ENCODE peak calls at places on chromosomes 4 and X, in seven cellular contexts. V is H1; O is lung; B is left ventricle myocardium inferior; W is CD8-positive, alpha-beta T cell; D is MM.1S; C is mammary epithelial cell. J is an unnamed sample. For H3K36me3, the result is how much of the 10 kb centered on the place peaks cover.

GRCh38 chr4:15003891-15004700 is 1.8 kb downstream of the CPEB2 start:
- DNase-seq in O (peak), D (peak), W (peak), B (peak), C (peak), V (peak), J (no peak)

GRCh38 chr4:158649111-158649680 is 22.5 kb downstream of the C4orf46 start:
- DNase-seq in V (no peak), O (no peak), C (no peak), D (no peak), W (no peak), B (no peak), J (no peak)

GRCh38 chr4:101200561-101200960 is 146.8 kb downstream of the PPP3CA start:
- DNase-seq in V (no peak), B (no peak), C (peak), O (no peak), D (no peak), W (no peak), J (no peak)

GRCh38 chr4:2537011-2537830 is 774 bp downstream of the FAM193A start:
- DNase-seq in D (peak), B (peak), V (peak), C (peak), O (peak), W (peak), J (no peak)

GRCh38 chrX:915427-916234 is 285.0 kb downstream of the SHOX start:
- DNase-seq in V (peak), C (no peak), B (no peak), D (no peak), O (peak), W (no peak), J (no peak)

GRCh38 chr4:88028961-88029360 is 21.5 kb downstream of the PKD2 start:
- DNase-seq in O (no peak), B (no peak), C (no peak), W (no peak), D (no peak), V (no peak), J (no peak)

GRCh38 chrX:103793541-103793932 is 16.9 kb downstream of the PLP1 start:
- DNase-seq in W (no peak), V (no peak), O (no peak), D (no peak), B (no peak), C (peak), J (no peak)

GRCh38 chrX:69107231-69107739 is 58.0 kb downstream of the PJA1 start:
- DNase-seq in D (no peak), B (peak), O (no peak), W (no peak), C (no peak), V (no peak), J (no peak)

GRCh38 chr4:4490041-4490440 is 51.8 kb downstream of the STX18 start:
- DNase-seq in O (no peak), C (no peak), W (no peak), V (no peak), B (no peak), D (peak), J (no peak)

GRCh38 chr4:53465891-53466290 is 88.5 kb downstream of the FIP1L1 start:
- DNase-seq in C (no peak), D (no peak), B (no peak), O (no peak), W (no peak), V (no peak), J (no peak)

GRCh38 chrX:52341493-52341892 is 27.3 kb upstream of the XAGE2 start:
- DNase-seq in C (peak), V (no peak), W (no peak), O (no peak), D (no peak), B (no peak), J (no peak)

GRCh38 chrX:1185556-1185955 is 26.9 kb downstream of the CRLF2 start:
- DNase-seq in W (no peak), C (no peak), O (no peak), D (no peak), V (peak), B (no peak), J (no peak)

GRCh38 chrX:103879339-103879738 is 47.3 kb upstream of the RAB9B start:
- DNase-seq in V (no peak), C (peak), O (no peak), D (no peak), W (no peak), B (no peak), J (no peak)

GRCh38 chrX:22395372-22395771 is 122.7 kb downstream of the CBLL2 start:
- DNase-seq in C (peak), O (no peak), B (no peak), V (no peak), W (no peak), D (no peak), J (no peak)

GRCh38 chr4:80265571-80266266 is 745 bp upstream of the FGF5 start:
- DNase-seq in B (no peak), V (no peak), C (peak), D (no peak), O (no peak), W (no peak), J (no peak)

GRCh38 chr4:138310498-138310897 is 68.3 kb upstream of the SLC7A11 start:
- DNase-seq in O (no peak), C (peak), D (no peak), B (no peak), W (no peak), V (no peak), J (no peak)

GRCh38 chr4:138310991-138311390 is 68.8 kb upstream of the SLC7A11 start:
- DNase-seq in W (no peak), D (no peak), V (no peak), B (no peak), O (no peak), C (peak), J (no peak)

GRCh38 chr4:138308421-138308820 is 66.3 kb upstream of the SLC7A11 start:
- DNase-seq in O (no peak), C (peak), B (no peak), W (no peak), D (no peak), V (no peak), J (no peak)

GRCh38 chr4:138312536-138312911 is 70.4 kb upstream of the SLC7A11 start:
- DNase-seq in O (no peak), C (no peak), V (no peak), D (no peak), B (no peak), W (no peak), J (no peak)

DNA sequence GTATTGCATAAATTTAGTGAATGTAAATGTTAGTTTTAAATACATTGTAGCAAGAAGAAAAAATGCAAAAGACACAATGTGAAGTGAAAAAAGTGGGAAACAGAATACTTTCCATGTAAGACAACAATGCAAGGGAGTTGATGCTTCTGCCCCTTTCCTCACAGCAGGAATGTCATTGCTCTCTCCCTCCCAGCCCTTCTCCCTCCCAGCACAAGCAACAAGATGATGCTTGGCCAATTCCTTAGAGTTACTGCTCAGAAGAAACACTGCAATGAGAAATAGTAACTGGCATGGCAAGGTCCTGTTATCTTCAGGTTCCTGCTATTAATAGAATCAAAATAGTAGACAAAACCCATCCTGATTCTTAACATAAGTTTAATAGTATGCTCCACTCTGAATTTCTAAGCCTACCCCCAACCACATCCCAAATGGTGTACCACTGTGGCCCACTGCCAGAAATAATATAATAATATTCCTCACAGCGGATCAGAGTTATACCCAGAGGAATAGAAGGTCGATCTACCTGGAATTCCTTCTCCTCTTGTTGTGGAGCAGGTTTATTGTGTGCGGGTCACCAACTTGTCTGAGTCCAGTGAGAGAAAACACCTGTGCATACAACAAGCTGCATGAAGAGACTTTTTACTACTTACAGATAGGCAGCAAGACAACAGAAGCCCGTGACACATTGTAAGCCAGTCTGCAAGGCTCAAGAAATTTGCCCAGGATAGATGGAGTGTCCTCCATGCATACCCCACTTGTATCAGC is 69.8 kb upstream of the SLC7A11 start:
- DNase-seq in C (no peak), B (no peak), O (no peak), V (no peak), D (no peak), W (no peak), J (no peak)
- H3K27ac ChIP-seq in C (peak), B (no peak), O (no peak), V (no peak), D (no peak), W (no peak), J (no peak)

GRCh38 chrX:146056511-146057081 is 239.0 kb downstream of the SLITRK2 start:
- DNase-seq in D (peak), B (no peak), W (no peak), O (no peak), V (no peak), C (no peak), J (no peak)
- H3K36me3 ChIP-seq in D (under half), B (under half), W (under half), O (under half), V (under half), C (under half), J (under half)

DNA sequence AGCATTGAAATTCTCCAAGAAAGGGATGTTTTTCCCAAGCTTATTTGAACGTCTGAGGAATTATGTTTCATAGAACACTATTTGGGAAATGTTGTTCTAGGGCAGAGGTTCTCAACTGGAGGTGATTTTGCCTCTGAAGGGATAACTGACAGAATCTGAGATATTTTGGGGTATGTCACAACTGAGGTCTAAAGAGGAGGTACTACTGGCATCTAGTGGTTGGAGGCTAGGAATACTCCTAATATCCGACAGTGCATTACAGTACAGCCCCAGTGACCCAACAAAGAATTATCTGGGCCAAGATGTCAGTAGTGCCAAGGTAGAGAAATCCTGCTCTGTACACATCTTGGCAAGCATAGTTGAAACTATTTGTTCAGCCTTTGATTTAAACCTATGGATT is 6.4 kb downstream of the HSPA4L start:
- DNase-seq in D (peak), B (no peak), V (no peak), W (no peak), C (peak), O (no peak), J (no peak)
- TF ChIP-seq CTCF in D (peak), B (peak), V (peak), W (no peak), C (peak), O (no peak), J (no peak)

GRCh38 chrX:153473126-153473525 is 2.8 kb upstream of the HAUS7 start:
- DNase-seq in W (no peak), V (no peak), B (no peak), D (no peak), O (no peak), C (no peak), J (no peak)
- H3K27ac ChIP-seq in W (no peak), V (no peak), B (no peak), D (no peak), O (no peak), C (no peak), J (no peak)

DNA sequence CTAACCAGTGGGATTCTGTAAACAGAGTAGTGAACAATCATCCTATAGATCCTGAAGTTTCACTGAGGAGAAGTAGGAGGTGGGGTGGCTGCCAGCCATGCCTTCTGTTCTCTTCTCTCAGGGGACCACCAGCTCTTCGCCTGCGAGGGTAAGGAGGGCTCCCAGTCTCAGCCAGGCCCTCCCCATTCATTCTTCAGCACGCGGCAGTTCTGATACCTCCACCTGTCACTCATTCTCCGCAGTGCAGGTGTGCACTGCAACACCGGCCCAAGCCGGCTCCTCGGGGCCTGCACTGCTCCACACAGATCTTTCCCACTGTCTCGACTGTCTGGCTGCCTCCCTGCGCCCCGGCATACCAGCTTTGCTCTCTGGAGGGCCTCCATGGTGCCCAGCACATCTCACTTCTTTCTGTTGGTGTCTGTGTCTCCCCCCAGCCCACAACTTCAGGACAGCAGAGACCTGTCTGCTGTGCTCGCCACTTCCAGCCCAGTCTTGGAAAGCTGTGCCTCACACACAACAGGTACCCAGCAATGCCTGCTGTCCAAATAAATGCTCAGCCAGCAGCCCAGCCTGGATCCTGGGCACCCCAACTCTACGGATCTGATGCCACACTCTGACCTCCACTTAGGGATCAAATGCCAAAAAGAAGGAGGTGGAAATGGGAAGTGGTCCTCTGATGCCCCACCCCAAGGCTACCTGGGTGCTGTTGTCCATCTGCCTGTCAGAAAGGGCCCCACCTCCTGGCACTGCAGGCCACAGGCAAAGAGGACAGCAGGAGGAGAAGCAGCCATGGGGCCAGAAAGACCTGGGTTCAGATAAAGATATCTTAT is 29.0 kb downstream of the ACOX3 start:
- DNase-seq in V (no peak), D (no peak), C (no peak), W (no peak), O (no peak), B (no peak), J (no peak)
- H3K36me3 ChIP-seq in V (under half), D (under half), C (under half), W (under half), O (under half), B (half or more), J (half or more)

DNA sequence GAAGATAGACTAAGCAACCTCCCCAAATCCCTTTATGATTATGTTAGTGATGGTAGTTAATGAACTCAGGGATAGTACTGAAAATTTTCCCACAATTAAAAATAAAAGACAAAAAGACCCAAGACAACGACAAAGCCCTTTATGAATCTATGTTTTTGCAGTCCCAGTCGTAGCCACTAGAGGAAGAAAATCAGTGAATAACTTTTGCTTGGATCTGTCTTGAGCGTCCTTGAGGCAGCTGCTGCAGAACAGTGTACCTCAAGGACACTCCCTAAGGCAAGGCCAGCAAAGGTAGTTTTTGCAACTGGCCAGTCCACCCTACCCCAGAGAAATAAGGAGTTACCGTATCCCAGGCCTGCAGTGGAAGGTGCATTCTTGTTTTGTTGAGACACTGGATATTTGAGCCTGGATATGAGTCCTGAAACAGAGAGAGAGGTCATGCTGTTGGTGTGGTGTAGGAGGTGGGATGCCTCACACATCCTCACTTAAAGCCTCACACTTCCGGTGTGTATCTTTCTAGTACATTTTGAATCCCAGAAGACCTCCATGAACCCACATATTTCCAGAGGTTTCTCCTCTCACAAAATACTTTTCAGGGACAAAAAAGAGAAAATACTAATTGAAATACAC is 8.7 kb upstream of the TIMM8A start:
- DNase-seq in D (peak), V (no peak), C (no peak), B (no peak), W (no peak), O (no peak), J (no peak)
- TF ChIP-seq CTCF in D (peak), V (no peak), C (peak), B (no peak), W (no peak), O (no peak), J (no peak)

DNA sequence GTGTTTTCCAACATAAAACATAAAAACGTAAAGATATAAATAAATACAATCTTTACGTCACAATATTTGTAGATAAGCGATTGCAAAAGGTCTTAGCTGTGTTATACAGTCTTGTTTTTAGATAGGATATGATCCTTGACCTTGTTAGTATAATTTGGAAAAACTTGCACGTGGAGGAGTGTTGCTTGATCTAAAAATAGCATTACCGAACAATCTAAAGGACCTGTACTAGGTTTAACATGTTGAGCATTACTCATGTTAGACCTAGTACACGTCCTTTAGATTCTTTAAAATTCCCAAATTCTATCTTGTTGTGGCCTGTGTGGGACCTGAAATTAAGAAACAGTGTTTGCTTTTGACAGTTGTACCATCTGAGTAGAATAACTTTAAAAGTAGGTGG is 1.7 kb downstream of the METAP1 start:
- DNase-seq in C (peak), W (no peak), O (no peak), V (no peak), D (no peak), B (no peak), J (no peak)
- H3K27ac ChIP-seq in C (peak), W (no peak), O (no peak), V (no peak), D (no peak), B (peak), J (peak)

J was measured in right atrium auricular region.